ENCODE peak calls at places on chromosomes 16 and 17, in four cellular contexts. R is HL-60, P is epithelial cell of esophagus, X is OCI-LY7. V is an unnamed sample.

GRCh38 chr17:31453896-31454295 is 62.4 kb downstream of the RAB11FIP4 start:
- DNase-seq in P (no peak), X (no peak), R (no peak), V (no peak)

GRCh38 chr17:82881292-82881823 is 41.5 kb upstream of the ZNF750 start:
- DNase-seq in X (no peak), R (no peak), P (no peak), V (no peak)

GRCh38 chr16:25126820-25127232 is 15.3 kb downstream of the LCMT1 start:
- DNase-seq in R (no peak), X (peak), P (peak), V (peak)

GRCh38 chr17:75188614-75189013 is 5.9 kb upstream of the SUMO2 start:
- DNase-seq in X (no peak), R (no peak), P (no peak), V (no peak)

GRCh38 chr16:82379601-82380000 is 209.6 kb upstream of the MPHOSPH6 start:
- DNase-seq in X (no peak), R (no peak), P (no peak), V (no peak)

GRCh38 chr16:57756424-57757325 is 21.1 kb downstream of the KATNB1 start:
- DNase-seq in R (no peak), P (no peak), X (no peak), V (no peak)

GRCh38 chr17:77144227-77144626 is 3.5 kb downstream of the SEC14L1 start:
- DNase-seq in R (no peak), P (no peak), X (peak), V (no peak)

GRCh38 chr16:84868328-84868727 is 48.5 kb downstream of the CRISPLD2 start:
- DNase-seq in P (no peak), R (no peak), X (no peak), V (no peak)

GRCh38 chr16:8848939-8849391 is 19.8 kb downstream of the CARHSP1 start:
- DNase-seq in P (peak), X (no peak), R (no peak), V (peak)

GRCh38 chr17:32558997-32559650 is 72.3 kb downstream of the CDK5R1 start:
- DNase-seq in X (peak), R (no peak), P (peak), V (no peak)

GRCh38 chr16:11109551-11109950 is 146.5 kb downstream of the SOCS1 start:
- DNase-seq in X (no peak), R (no peak), P (no peak), V (no peak)

GRCh38 chr17:8873801-8874715 is 6.6 kb upstream of the PIK3R6 start:
- DNase-seq in R (no peak), P (no peak), X (no peak), V (no peak)

GRCh38 chr17:5526821-5527598 is 40.6 kb downstream of the MIS12 start:
- DNase-seq in P (peak), X (no peak), R (peak), V (peak)

GRCh38 chr17:35345445-35345925 is 27.9 kb downstream of the SLFN11 start:
- DNase-seq in X (no peak), P (no peak), R (no peak), V (no peak)

GRCh38 chr17:42291136-42291535 is 2.8 kb downstream of the STAT5A start:
- DNase-seq in P (no peak), R (no peak), X (no peak), V (no peak)

GRCh38 chr17:82981141-82981540 is 98.3 kb upstream of the METRNL start:
- DNase-seq in P (no peak), R (no peak), X (no peak), V (no peak)

GRCh38 chr16:75093598-75094540 is 22.7 kb downstream of the LDHD start:
- DNase-seq in X (no peak), R (no peak), P (no peak), V (no peak)

GRCh38 chr17:10357768-10358167 is 15.0 kb downstream of the MYH13 start:
- DNase-seq in X (peak), R (no peak), P (no peak), V (no peak)

GRCh38 chr17:9522074-9522473 is 53.5 kb downstream of the STX8 start:
- DNase-seq in R (no peak), X (peak), P (peak), V (peak)

GRCh38 chr17:61131555-61131954 is 268.1 kb upstream of the TBX2 start:
- DNase-seq in R (no peak), X (no peak), P (no peak), V (no peak)

GRCh38 chr16:58464047-58464915 is 35.7 kb upstream of the NDRG4 start:
- DNase-seq in P (no peak), R (no peak), X (no peak), V (no peak)

GRCh38 chr17:79515110-79515509 is 95.7 kb downstream of the RBFOX3 start:
- DNase-seq in P (no peak), R (no peak), X (no peak), V (no peak)

GRCh38 chr16:3963203-3963602 is 82.7 kb upstream of the CREBBP start:
- DNase-seq in R (no peak), P (no peak), X (no peak), V (no peak)

GRCh38 chr16:50697881-50698767 is 4.7 kb downstream of the NOD2 start:
- DNase-seq in X (no peak), P (peak), R (no peak), V (peak)

GRCh38 chr17:71398706-71399620 is 721.9 kb upstream of the SOX9 start:
- DNase-seq in P (no peak), R (no peak), X (no peak), V (no peak)

GRCh38 chr17:41539071-41539492 is 11.0 kb upstream of the KRT19 start:
- DNase-seq in X (no peak), R (no peak), P (no peak), V (no peak)

GRCh38 chr16:67647111-67647651 is 2.2 kb downstream of the CARMIL2 start:
- DNase-seq in X (no peak), R (no peak), P (peak), V (no peak)

GRCh38 chr17:65027305-65027704 is 29.2 kb downstream of the GNA13 start:
- DNase-seq in R (no peak), X (no peak), P (peak), V (peak)
- H3K4me3 ChIP-seq in R (no peak), X (no peak), P (no peak), V (no peak)

GRCh38 chr17:39450847-39451581 is at the start of gene MED1:
- DNase-seq in X (peak), R (peak), P (peak), V (peak)
- TF ChIP-seq CTCF in X (no peak), R (no peak), P (peak), V (no peak)

DNA sequence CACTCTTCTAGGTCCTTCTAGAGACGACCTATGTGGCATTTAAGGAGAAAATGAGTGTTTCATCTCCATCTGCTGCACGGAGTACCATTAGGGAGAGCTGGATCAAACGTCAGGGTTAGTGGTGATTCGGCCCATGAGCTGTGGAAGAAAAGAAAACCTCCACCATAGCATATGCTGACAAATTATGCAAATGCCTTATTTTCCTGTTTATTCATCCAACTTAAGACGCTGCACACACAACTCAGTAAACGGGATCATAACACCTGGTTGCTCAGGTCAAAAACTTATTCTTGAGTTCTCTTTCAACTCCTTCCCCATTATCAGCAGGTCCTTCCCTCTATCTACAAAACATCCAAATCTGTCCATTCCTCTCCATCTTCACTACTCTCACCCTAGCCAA is 1.3 kb upstream of the MOSMO start:
- DNase-seq in R (no peak), X (no peak), P (no peak), V (no peak)
- H3K4me3 ChIP-seq in R (no peak), X (peak), P (no peak), V (no peak)

DNA sequence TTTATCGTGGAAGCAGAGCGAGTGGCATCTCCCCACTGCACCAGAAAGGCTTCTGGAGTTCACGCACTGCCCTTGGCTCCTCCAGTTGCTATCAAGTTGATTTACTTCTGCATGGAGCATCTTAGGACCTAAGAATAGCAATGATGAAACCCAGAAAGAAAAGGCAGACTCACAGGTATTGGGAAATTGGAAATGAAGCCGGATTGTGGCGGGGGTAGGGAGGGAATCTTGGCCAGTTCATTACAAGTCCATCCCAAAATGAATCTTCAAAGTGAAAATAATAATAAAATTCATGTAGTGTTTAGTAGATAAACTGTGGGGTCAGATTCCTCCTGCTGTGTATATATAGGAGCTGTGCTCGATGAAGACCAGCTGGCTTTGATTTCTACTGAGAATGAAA is 33.7 kb downstream of the TEKT3 start:
- DNase-seq in P (no peak), X (no peak), R (no peak), V (no peak)
- TF ChIP-seq CTCF in P (no peak), X (no peak), R (no peak), V (no peak)

DNA sequence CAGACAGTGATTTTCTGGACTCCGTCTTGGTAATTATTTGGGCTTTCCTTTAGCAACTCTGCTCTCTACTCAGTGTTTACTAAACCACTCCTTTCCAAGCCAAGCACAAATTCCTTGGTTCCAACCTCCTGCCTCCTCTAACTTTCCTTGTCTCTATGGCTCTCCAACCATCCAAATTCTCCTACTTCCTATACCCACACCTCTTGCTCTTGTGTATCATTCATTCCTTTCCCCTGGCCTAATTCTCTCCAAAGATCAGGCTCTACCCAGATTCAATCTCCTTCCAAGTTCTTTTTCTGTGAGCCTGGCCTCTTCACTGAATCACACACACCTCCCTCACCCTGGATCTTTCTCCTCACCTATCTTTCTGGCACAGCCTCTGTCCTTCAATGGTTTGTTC is 1.1 kb downstream of the NEURL4 start:
- DNase-seq in X (no peak), R (no peak), P (no peak), V (no peak)
- H3K4me3 ChIP-seq in X (peak), R (peak), P (no peak), V (no peak)

GRCh38 chr17:17784599-17785264 is 52.1 kb downstream of the SREBF1 start:
- DNase-seq in R (no peak), P (no peak), X (peak), V (peak)
- TF ChIP-seq CTCF in R (no peak), P (no peak), X (peak), V (peak)

GRCh38 chr17:44757918-44758413 is 822 bp upstream of the ADAM11 start:
- DNase-seq in X (no peak), R (no peak), P (no peak), V (no peak)

GRCh38 chr17:44758414-44759095 is at the start of gene ADAM11:
- DNase-seq in P (no peak), R (no peak), X (no peak), V (no peak)

GRCh38 chr17:44759916-44760243 is 1.1 kb downstream of the ADAM11 start:
- DNase-seq in R (no peak), X (no peak), P (no peak), V (no peak)

GRCh38 chr17:44760474-44761308 is 1.9 kb downstream of the ADAM11 start:
- DNase-seq in X (no peak), R (no peak), P (no peak), V (no peak)

DNA sequence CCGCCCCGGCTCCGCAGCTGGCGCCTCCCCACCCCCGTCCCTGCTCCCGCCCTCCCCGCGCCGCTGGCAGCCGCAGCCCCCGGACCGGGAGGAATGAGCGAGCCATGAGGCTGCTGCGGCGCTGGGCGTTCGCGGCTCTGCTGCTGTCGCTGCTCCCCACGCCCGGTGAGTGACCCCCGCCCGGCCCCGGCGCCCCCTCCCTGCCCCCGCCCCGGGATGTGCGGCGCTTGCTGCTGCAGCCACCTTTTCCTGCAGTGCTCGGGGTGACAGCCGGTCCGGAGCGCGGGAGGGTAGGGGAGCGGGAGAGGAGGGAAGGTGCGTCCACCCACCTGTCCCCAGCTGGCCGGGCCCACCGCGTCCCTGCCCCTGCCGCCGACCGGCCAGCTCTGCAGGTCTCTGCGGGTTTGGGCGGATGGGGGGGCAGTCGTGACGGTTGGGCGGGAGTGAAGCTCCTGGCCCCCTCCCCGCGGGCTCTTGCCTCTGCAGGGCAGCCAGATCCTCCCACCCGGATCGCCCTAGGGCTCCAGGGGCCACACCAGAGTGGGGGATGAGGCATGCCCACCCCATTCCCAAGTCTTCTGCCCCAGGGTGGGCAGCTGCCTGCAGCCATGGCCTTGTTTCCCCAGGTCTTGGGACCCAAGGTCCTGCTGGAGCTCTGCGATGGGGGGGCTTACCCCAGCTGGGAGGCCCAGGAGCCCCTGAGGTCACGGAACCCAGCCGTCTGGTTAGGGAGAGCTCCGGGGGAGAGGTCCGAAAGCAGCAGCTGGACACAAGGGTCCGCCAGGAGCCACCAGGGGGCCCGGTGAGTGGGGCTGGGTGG is 518 bp downstream of the ADAM11 start:
- DNase-seq in R (no peak), P (no peak), X (no peak), V (no peak)
- H3K4me3 ChIP-seq in R (peak), P (no peak), X (no peak), V (peak)

GRCh38 chr16:119835-120234 is 18.6 kb downstream of the NPRL3 start:
- DNase-seq in P (no peak), X (no peak), R (no peak), V (no peak)

GRCh38 chr16:118857-119256 is 19.6 kb downstream of the NPRL3 start:
- DNase-seq in P (no peak), X (no peak), R (no peak), V (no peak)

GRCh38 chr16:122342-122741 is 16.1 kb downstream of the NPRL3 start:
- DNase-seq in R (no peak), P (no peak), X (no peak), V (no peak)

GRCh38 chr16:116015-116414 is 22.5 kb downstream of the NPRL3 start:
- DNase-seq in R (no peak), X (no peak), P (no peak), V (no peak)

DNA sequence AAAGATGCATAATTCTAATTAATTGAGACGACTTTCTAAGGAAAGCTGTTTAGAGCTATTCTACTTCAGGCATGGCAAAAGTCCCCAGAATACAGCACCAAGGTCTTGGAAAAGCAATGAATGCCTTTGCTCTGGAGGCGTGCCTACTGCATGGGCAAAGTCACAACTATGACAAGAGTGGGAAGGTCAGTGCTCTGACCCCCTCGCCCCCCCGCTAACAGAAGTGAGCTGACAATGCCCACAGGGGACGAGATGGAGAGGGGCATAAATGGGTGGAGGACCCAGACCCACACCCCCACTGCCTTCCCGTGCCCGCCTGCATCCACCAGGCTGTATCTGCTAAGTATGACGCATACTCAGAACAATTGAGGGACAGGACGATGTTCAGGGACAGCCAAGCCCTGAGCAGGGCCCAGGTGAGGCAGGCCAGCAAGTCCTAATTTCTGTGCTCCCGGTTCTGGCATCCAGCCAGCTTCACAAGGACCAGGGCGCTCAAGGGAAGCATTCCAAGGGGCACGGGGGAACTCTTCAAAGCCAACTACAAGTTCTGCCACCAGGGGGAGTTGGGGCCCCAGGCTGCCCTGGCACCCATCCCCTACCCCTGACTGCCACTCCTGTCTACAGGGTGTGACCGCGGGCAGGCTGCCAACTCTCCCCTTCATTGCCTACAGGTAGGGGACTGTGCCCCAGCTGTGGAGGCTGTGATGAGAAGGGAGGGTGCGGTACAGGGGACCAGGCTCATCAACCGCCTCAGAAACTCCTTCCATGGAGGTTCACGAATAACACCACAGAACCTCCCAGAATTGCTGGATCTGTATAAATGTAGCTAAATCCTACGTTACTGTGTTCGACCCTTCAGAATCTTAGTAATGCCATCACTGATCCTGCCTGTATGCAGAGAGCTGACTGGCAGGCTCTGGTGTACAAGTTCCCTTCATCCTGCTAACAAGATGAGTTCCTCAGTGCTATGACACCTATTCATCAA is 20.8 kb downstream of the NPRL3 start:
- DNase-seq in R (peak), P (peak), X (peak), V (no peak)
- TF ChIP-seq CTCF in R (peak), P (peak), X (peak), V (peak)

GRCh38 chr17:44106801-44107200 is 16.6 kb downstream of the HDAC5 start:
- DNase-seq in R (no peak), P (no peak), X (no peak), V (no peak)

GRCh38 chr17:44109312-44109630 is 14.2 kb downstream of the HDAC5 start:
- DNase-seq in X (no peak), R (no peak), P (no peak), V (no peak)

GRCh38 chr17:44110823-44111633 is 12.4 kb downstream of the HDAC5 start:
- DNase-seq in X (peak), R (peak), P (peak), V (peak)

GRCh38 chr17:44110011-44110686 is 13.3 kb downstream of the HDAC5 start:
- DNase-seq in R (no peak), P (no peak), X (no peak), V (no peak)

GRCh38 chr17:44108440-44109311 is 14.8 kb downstream of the HDAC5 start:
- DNase-seq in X (no peak), P (no peak), R (no peak), V (peak)
- H3K4me3 ChIP-seq in X (no peak), P (no peak), R (no peak), V (peak)

GRCh38 chr16:69143116-69143515 is 10.7 kb downstream of the UTP4 start:
- DNase-seq in X (no peak), P (no peak), R (no peak), V (no peak)
- TF ChIP-seq CTCF in X (no peak), P (no peak), R (no peak), V (peak)